ENCODE peak calls at places on chromosome 11, in seven cellular contexts. S is GM13976; D is retinal pigment epithelial cell; J is B cell; A is heart left ventricle; Q is CD8-positive, alpha-beta T cell; Y is left ventricle myocardium inferior. W is an unnamed sample.
A peak's percentile ranks its signal among the peaks of the same experiment; 100 is the strongest.

GRCh38 chr11:132430352-132431091 is 1060.1 kb downstream of the NTM start:
- DNase-seq in S (no peak), D (no peak), J (no peak), A (no peak), Q (no peak), Y (no peak), W (no peak)

GRCh38 chr11:58513747-58514367 is 6.0 kb upstream of the OR5B21 start:
- DNase-seq in S (no peak), D (peak; percentile 17), J (no peak), A (no peak), Q (no peak), Y (no peak), W (no peak)

GRCh38 chr11:96341237-96342130 is 1.5 kb downstream of the MAML2 start:
- DNase-seq in S (peak; percentile 72), D (no peak), J (peak; percentile 64), A (peak; percentile 73), Q (peak; percentile 69), Y (peak; percentile 45), W (peak; percentile 52)

GRCh38 chr11:121514401-121514981 is 61.7 kb upstream of the SORL1-AS1 start:
- DNase-seq in S (no peak), D (no peak), J (no peak), A (no peak), Q (no peak), Y (no peak), W (no peak)

GRCh38 chr11:125591659-125592304 is 870 bp upstream of the STT3A start:
- DNase-seq in S (peak; percentile 43), D (peak; percentile 7), J (peak; percentile 47), A (peak; percentile 65), Q (peak; percentile 46), Y (peak; percentile 20), W (peak; percentile 31)

GRCh38 chr11:7595016-7595869 is 78.1 kb downstream of the CYB5R2 start:
- DNase-seq in S (no peak), D (no peak), J (no peak), A (no peak), Q (no peak), Y (no peak), W (no peak)

GRCh38 chr11:105219269-105219668 is 79.7 kb upstream of the CARD18 start:
- DNase-seq in S (no peak), D (no peak), J (no peak), A (no peak), Q (no peak), Y (no peak), W (no peak)

GRCh38 chr11:114165326-114166230 is 106.1 kb downstream of the ZBTB16 start:
- DNase-seq in S (no peak), D (no peak), J (peak; percentile 36), A (no peak), Q (no peak), Y (no peak), W (no peak)

GRCh38 chr11:9905562-9905961 is 241.7 kb downstream of the SWAP70 start:
- DNase-seq in S (no peak), D (no peak), J (no peak), A (no peak), Q (no peak), Y (no peak), W (no peak)

GRCh38 chr11:118544647-118545010 is 13.6 kb downstream of the TMEM25 start:
- DNase-seq in S (no peak), D (no peak), J (no peak), A (no peak), Q (no peak), Y (no peak), W (no peak)

GRCh38 chr11:61666684-61667297 is 13.4 kb upstream of the DAGLA start:
- DNase-seq in S (no peak), D (no peak), J (no peak), A (no peak), Q (no peak), Y (no peak), W (no peak)

GRCh38 chr11:111944139-111944538 is 7.0 kb downstream of the DIXDC1 start:
- DNase-seq in S (no peak), D (no peak), J (no peak), A (no peak), Q (no peak), Y (no peak), W (no peak)

GRCh38 chr11:19816817-19817216 is 104.2 kb downstream of the NAV2 start:
- DNase-seq in S (no peak), D (no peak), J (no peak), A (no peak), Q (no peak), Y (no peak), W (no peak)

GRCh38 chr11:34898474-34898873 is 17.7 kb downstream of the APIP start:
- DNase-seq in S (no peak), D (no peak), J (no peak), A (no peak), Q (no peak), Y (no peak), W (no peak)

DNA sequence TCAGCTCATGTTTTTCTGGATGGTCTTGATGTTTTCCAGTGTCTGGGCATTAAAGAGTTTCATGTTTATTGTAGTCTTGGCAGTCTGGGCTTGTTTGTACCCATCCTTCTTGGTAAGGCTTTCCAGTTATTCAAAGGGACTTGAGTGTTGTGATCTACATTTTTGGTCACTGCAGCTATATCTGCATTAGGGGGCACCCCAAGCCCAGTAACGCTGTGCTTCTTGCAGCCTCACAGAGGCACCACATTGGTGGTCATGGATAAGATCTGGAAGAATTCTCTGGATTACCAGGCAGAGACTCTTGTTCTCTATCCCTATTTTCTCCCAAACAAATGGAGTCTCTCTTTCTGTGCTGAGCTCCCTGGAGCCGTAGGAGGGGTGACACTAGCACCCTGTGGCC is 451.5 kb upstream of the FAT3 start:
- DNase-seq in S (no peak), D (no peak), J (no peak), A (no peak), Q (no peak), Y (no peak), W (no peak)
- TF ChIP-seq CTCF in S (no peak), D (peak; percentile 30), J (no peak), A (no peak), Q (no peak), Y (no peak), W (no peak)

GRCh38 chr11:45812581-45813548 is 7.9 kb downstream of the SLC35C1 start:
- DNase-seq in S (no peak), D (no peak), J (no peak), A (no peak), Q (no peak), Y (no peak), W (no peak)

GRCh38 chr11:45816614-45817013 is 11.7 kb downstream of the SLC35C1 start:
- DNase-seq in S (no peak), D (no peak), J (no peak), A (no peak), Q (no peak), Y (no peak), W (no peak)

GRCh38 chr11:45818961-45819605 is 14.1 kb downstream of the SLC35C1 start:
- DNase-seq in S (no peak), D (no peak), J (no peak), A (no peak), Q (no peak), Y (no peak), W (no peak)

GRCh38 chr11:45817191-45817590 is 12.2 kb downstream of the SLC35C1 start:
- DNase-seq in S (peak; percentile 74), D (no peak), J (peak; percentile 71), A (no peak), Q (no peak), Y (no peak), W (peak; percentile 63)

GRCh38 chr11:45815747-45816146 is 10.8 kb downstream of the SLC35C1 start:
- DNase-seq in S (no peak), D (no peak), J (no peak), A (no peak), Q (no peak), Y (no peak), W (no peak)
- TF ChIP-seq CTCF in S (no peak), D (no peak), J (no peak), A (no peak), Q (no peak), Y (no peak), W (no peak)

DNA sequence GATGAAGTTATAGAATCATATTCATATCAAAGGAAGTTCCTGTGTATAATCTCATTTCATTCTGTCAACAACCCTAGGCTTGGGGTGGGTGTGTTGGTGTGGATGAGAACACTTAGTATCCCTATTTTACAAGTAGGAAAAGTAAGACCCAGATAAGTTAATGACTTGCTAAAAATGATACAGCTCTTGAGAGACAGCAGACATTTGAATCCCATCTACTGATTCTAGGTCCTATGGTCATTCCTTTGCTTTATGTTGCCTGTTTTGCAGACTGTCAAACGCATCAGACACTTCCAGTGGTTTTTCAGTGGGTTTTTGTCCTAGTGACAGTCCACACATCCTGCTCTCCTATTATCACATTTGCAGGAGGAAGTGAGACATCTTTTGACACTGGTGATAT is 153.1 kb downstream of the TEAD1 start:
- DNase-seq in S (no peak), D (no peak), J (no peak), A (no peak), Q (no peak), Y (no peak), W (no peak)
- TF ChIP-seq CTCF in S (no peak), D (no peak), J (no peak), A (no peak), Q (no peak), Y (no peak), W (no peak)

DNA sequence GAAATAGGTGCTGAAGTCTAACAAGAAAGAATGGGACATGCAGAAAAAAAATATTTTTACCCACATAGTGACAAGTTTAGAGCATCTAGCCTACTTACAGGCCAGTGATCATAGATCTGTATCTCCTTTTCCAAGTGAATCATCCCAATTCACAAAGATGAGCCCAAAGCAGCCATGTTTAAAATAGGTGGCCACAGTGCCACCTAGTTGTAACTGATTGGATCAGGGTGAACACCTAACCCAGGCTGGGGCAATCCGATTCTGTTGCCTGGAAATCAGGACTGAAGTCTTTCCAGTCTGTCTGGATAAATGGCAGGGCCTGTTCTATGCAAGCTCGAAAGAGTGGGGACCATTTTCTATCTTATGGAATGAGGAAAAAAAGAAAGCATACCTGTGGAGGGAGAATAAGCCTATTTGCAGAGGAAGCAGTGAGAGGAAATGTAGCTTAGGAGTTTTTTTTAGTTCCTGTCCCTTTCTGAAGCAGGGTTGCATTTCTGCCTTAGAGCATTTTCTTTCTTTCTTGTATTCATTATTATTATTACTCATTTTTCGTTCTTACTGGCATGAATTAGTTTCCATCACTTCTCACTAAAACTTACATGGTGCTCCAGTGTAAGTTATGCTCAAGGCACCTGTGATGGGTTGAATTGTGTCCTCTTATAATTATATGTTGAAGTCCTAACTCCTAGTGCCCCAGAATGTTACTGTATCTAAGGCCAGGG is 113.2 kb upstream of the RAG2 start:
- DNase-seq in S (no peak), D (no peak), J (no peak), A (no peak), Q (no peak), Y (no peak), W (no peak)
- TF ChIP-seq CTCF in S (no peak), D (peak; percentile 22), J (no peak), A (no peak), Q (no peak), Y (no peak), W (peak; percentile 24)